ENCODE peak calls at places on chromosomes 13 and 19, in eight cellular contexts. One of them, this sample, is unnamed.

GRCh38 chr13:54980651-54981050 is 1952.0 kb downstream of the OLFM4 start:
- DNase-seq in cardiac muscle cell: no peak
- DNase-seq in bronchial epithelial cell: no peak
- DNase-seq in nephron progenitor cell: no peak
- DNase-seq in neural progenitor cell: no peak
- DNase-seq in MCF 10A: peak; percentile 1
- DNase-seq in dorsolateral prefrontal cortex: no peak
- DNase-seq in fibroblast of mammary gland: no peak
- DNase-seq in this sample: no peak

GRCh38 chr13:51874651-51875050 is 12.9 kb downstream of the CCDC70 start:
- DNase-seq in fibroblast of mammary gland: no peak
- DNase-seq in nephron progenitor cell: no peak
- DNase-seq in dorsolateral prefrontal cortex: peak; percentile 41
- DNase-seq in MCF 10A: no peak
- DNase-seq in bronchial epithelial cell: no peak
- DNase-seq in cardiac muscle cell: no peak
- DNase-seq in neural progenitor cell: peak; percentile 36
- DNase-seq in this sample: no peak

GRCh38 chr19:36547001-36547732 is 19.1 kb upstream of the ZNF260 start:
- DNase-seq in cardiac muscle cell: peak; percentile 14
- DNase-seq in dorsolateral prefrontal cortex: no peak
- DNase-seq in neural progenitor cell: no peak
- DNase-seq in nephron progenitor cell: no peak
- DNase-seq in fibroblast of mammary gland: peak; percentile 25
- DNase-seq in MCF 10A: peak; percentile 20
- DNase-seq in bronchial epithelial cell: peak; percentile 13
- DNase-seq in this sample: no peak

GRCh38 chr19:53915000-53915399 is 5.9 kb downstream of the CACNG7 start:
- DNase-seq in dorsolateral prefrontal cortex: no peak
- DNase-seq in cardiac muscle cell: no peak
- DNase-seq in fibroblast of mammary gland: no peak
- DNase-seq in neural progenitor cell: peak; percentile 20
- DNase-seq in nephron progenitor cell: peak; percentile 41
- DNase-seq in bronchial epithelial cell: no peak
- DNase-seq in MCF 10A: no peak
- DNase-seq in this sample: peak; percentile 44

GRCh38 chr13:73715114-73715909 is 418.9 kb downstream of the KLF12 start:
- DNase-seq in MCF 10A: no peak
- DNase-seq in fibroblast of mammary gland: no peak
- DNase-seq in neural progenitor cell: no peak
- DNase-seq in nephron progenitor cell: no peak
- DNase-seq in bronchial epithelial cell: peak; percentile 68
- DNase-seq in cardiac muscle cell: no peak
- DNase-seq in dorsolateral prefrontal cortex: no peak
- DNase-seq in this sample: no peak

GRCh38 chr13:19606152-19606551 is 27.3 kb upstream of the MPHOSPH8 start:
- DNase-seq in fibroblast of mammary gland: peak; percentile 51
- DNase-seq in bronchial epithelial cell: peak; percentile 78
- DNase-seq in cardiac muscle cell: no peak
- DNase-seq in dorsolateral prefrontal cortex: peak; percentile 48
- DNase-seq in MCF 10A: peak; percentile 30
- DNase-seq in nephron progenitor cell: no peak
- DNase-seq in neural progenitor cell: no peak
- DNase-seq in this sample: no peak

GRCh38 chr13:59681630-59682311 is 482.0 kb downstream of the DIAPH3 start:
- DNase-seq in fibroblast of mammary gland: no peak
- DNase-seq in dorsolateral prefrontal cortex: no peak
- DNase-seq in cardiac muscle cell: no peak
- DNase-seq in neural progenitor cell: no peak
- DNase-seq in bronchial epithelial cell: no peak
- DNase-seq in nephron progenitor cell: no peak
- DNase-seq in MCF 10A: no peak
- DNase-seq in this sample: no peak

GRCh38 chr13:100128373-100128772 is 39.5 kb downstream of the PCCA start:
- DNase-seq in neural progenitor cell: no peak
- DNase-seq in cardiac muscle cell: no peak
- DNase-seq in bronchial epithelial cell: peak; percentile 26
- DNase-seq in fibroblast of mammary gland: peak; percentile 71
- DNase-seq in nephron progenitor cell: peak; percentile 12
- DNase-seq in dorsolateral prefrontal cortex: no peak
- DNase-seq in MCF 10A: no peak
- DNase-seq in this sample: no peak

GRCh38 chr13:20997301-20998061 is 63.9 kb downstream of the LATS2 start:
- DNase-seq in nephron progenitor cell: no peak
- DNase-seq in cardiac muscle cell: peak; percentile 96
- DNase-seq in dorsolateral prefrontal cortex: no peak
- DNase-seq in fibroblast of mammary gland: peak; percentile 94
- DNase-seq in neural progenitor cell: no peak
- DNase-seq in bronchial epithelial cell: no peak
- DNase-seq in MCF 10A: no peak
- DNase-seq in this sample: no peak

GRCh38 chr13:113612626-113613025 is 28.1 kb downstream of the TFDP1 start:
- DNase-seq in neural progenitor cell: no peak
- DNase-seq in bronchial epithelial cell: no peak
- DNase-seq in MCF 10A: no peak
- DNase-seq in fibroblast of mammary gland: no peak
- DNase-seq in dorsolateral prefrontal cortex: no peak
- DNase-seq in nephron progenitor cell: no peak
- DNase-seq in cardiac muscle cell: no peak
- DNase-seq in this sample: no peak

GRCh38 chr13:51201886-51202285 is 20.3 kb upstream of the FAM124A start:
- DNase-seq in fibroblast of mammary gland: no peak
- DNase-seq in bronchial epithelial cell: no peak
- DNase-seq in neural progenitor cell: no peak
- DNase-seq in MCF 10A: no peak
- DNase-seq in dorsolateral prefrontal cortex: no peak
- DNase-seq in nephron progenitor cell: no peak
- DNase-seq in cardiac muscle cell: no peak
- DNase-seq in this sample: no peak

GRCh38 chr13:101307181-101307701 is 109.1 kb downstream of the NALCN start:
- DNase-seq in MCF 10A: no peak
- DNase-seq in bronchial epithelial cell: no peak
- DNase-seq in nephron progenitor cell: no peak
- DNase-seq in dorsolateral prefrontal cortex: no peak
- DNase-seq in neural progenitor cell: no peak
- DNase-seq in fibroblast of mammary gland: peak; percentile 74
- DNase-seq in cardiac muscle cell: peak; percentile 63
- DNase-seq in this sample: no peak

GRCh38 chr19:43799502-43800142 is 2.6 kb downstream of the LYPD5 start:
- DNase-seq in MCF 10A: peak; percentile 35
- DNase-seq in neural progenitor cell: no peak
- DNase-seq in bronchial epithelial cell: peak; percentile 50
- DNase-seq in nephron progenitor cell: no peak
- DNase-seq in fibroblast of mammary gland: no peak
- DNase-seq in cardiac muscle cell: no peak
- DNase-seq in dorsolateral prefrontal cortex: no peak
- DNase-seq in this sample: no peak

GRCh38 chr13:30889196-30889690 is 16.8 kb upstream of the MEDAG start:
- DNase-seq in MCF 10A: no peak
- DNase-seq in cardiac muscle cell: no peak
- DNase-seq in dorsolateral prefrontal cortex: no peak
- DNase-seq in neural progenitor cell: no peak
- DNase-seq in bronchial epithelial cell: no peak
- DNase-seq in nephron progenitor cell: no peak
- DNase-seq in fibroblast of mammary gland: no peak
- DNase-seq in this sample: no peak

GRCh38 chr13:30895773-30896172 is 10.3 kb upstream of the MEDAG start:
- DNase-seq in nephron progenitor cell: no peak
- DNase-seq in neural progenitor cell: peak; percentile 22
- DNase-seq in dorsolateral prefrontal cortex: no peak
- DNase-seq in cardiac muscle cell: peak; percentile 95
- DNase-seq in MCF 10A: peak; percentile 64
- DNase-seq in fibroblast of mammary gland: peak; percentile 86
- DNase-seq in bronchial epithelial cell: peak; percentile 37
- DNase-seq in this sample: no peak

GRCh38 chr13:30898721-30899188 is 7.3 kb upstream of the MEDAG start:
- DNase-seq in bronchial epithelial cell: peak; percentile 69
- DNase-seq in cardiac muscle cell: peak; percentile 93
- DNase-seq in nephron progenitor cell: no peak
- DNase-seq in neural progenitor cell: no peak
- DNase-seq in fibroblast of mammary gland: peak; percentile 99
- DNase-seq in MCF 10A: peak; percentile 48
- DNase-seq in dorsolateral prefrontal cortex: no peak
- DNase-seq in this sample: no peak

GRCh38 chr13:30898070-30898469 is 8.0 kb upstream of the MEDAG start:
- DNase-seq in nephron progenitor cell: no peak
- DNase-seq in MCF 10A: no peak
- DNase-seq in dorsolateral prefrontal cortex: no peak
- DNase-seq in fibroblast of mammary gland: no peak
- DNase-seq in bronchial epithelial cell: no peak
- DNase-seq in neural progenitor cell: no peak
- DNase-seq in cardiac muscle cell: no peak
- DNase-seq in this sample: no peak

GRCh38 chr13:30892966-30893365 is 13.1 kb upstream of the MEDAG start:
- DNase-seq in nephron progenitor cell: peak; percentile 75
- DNase-seq in fibroblast of mammary gland: peak; percentile 72
- DNase-seq in bronchial epithelial cell: no peak
- DNase-seq in cardiac muscle cell: peak; percentile 75
- DNase-seq in neural progenitor cell: peak; percentile 74
- DNase-seq in MCF 10A: peak; percentile 26
- DNase-seq in dorsolateral prefrontal cortex: peak; percentile 69
- DNase-seq in this sample: peak; percentile 73
- TF ChIP-seq CTCF in nephron progenitor cell: peak; percentile 57
- TF ChIP-seq CTCF in fibroblast of mammary gland: peak; percentile 72
- TF ChIP-seq CTCF in bronchial epithelial cell: peak; percentile 51
- TF ChIP-seq CTCF in cardiac muscle cell: peak; percentile 76
- TF ChIP-seq CTCF in neural progenitor cell: peak; percentile 80
- TF ChIP-seq CTCF in MCF 10A: peak; percentile 26
- TF ChIP-seq CTCF in dorsolateral prefrontal cortex: no peak
- TF ChIP-seq CTCF in this sample: peak; percentile 65

GRCh38 chr13:66927562-66927961 is 302.6 kb downstream of the PCDH9 start:
- DNase-seq in fibroblast of mammary gland: no peak
- DNase-seq in cardiac muscle cell: no peak
- DNase-seq in dorsolateral prefrontal cortex: no peak
- DNase-seq in nephron progenitor cell: no peak
- DNase-seq in bronchial epithelial cell: peak; percentile 54
- DNase-seq in MCF 10A: peak; percentile 1
- DNase-seq in neural progenitor cell: peak; percentile 21
- DNase-seq in this sample: no peak

GRCh38 chr13:66926200-66926850 is 303.8 kb downstream of the PCDH9 start:
- DNase-seq in cardiac muscle cell: no peak
- DNase-seq in nephron progenitor cell: no peak
- DNase-seq in dorsolateral prefrontal cortex: no peak
- DNase-seq in neural progenitor cell: peak; percentile 20
- DNase-seq in bronchial epithelial cell: peak; percentile 44
- DNase-seq in MCF 10A: no peak
- DNase-seq in fibroblast of mammary gland: no peak
- DNase-seq in this sample: no peak

GRCh38 chr13:66922444-66922843 is 307.7 kb downstream of the PCDH9 start:
- DNase-seq in cardiac muscle cell: no peak
- DNase-seq in dorsolateral prefrontal cortex: no peak
- DNase-seq in bronchial epithelial cell: no peak
- DNase-seq in fibroblast of mammary gland: no peak
- DNase-seq in MCF 10A: no peak
- DNase-seq in nephron progenitor cell: no peak
- DNase-seq in neural progenitor cell: no peak
- DNase-seq in this sample: no peak

DNA sequence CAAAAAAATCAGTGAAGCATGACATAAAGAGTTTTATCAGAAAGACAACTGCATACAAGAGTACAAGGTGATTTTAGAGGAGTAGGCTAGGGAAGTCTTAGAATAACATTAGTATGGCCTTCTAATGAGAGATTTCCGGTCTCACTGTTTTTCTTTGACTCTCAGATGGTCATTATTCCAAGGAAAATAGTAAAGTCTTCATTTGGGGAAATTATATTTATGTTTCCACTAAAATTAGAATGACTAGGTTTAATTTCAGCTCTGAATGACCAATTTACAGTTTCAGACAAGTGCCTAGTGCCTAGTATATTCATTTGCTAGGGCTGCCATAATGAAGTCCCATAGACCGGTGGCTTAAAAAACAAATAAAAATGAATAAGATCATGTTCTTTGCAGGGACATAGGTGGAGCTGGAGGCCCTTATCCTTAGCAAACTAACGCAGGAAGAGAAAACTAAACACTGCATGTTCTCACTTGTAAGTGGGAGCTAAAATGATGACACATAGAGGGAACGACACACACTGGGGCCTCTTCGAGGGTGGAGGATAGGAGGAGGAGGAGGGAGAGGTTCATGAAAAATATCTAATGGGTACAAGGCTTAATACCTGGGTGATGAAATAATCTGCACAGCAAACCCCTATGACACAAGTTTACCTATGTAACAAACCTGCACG is 303.1 kb downstream of the PCDH9 start:
- DNase-seq in cardiac muscle cell: no peak
- DNase-seq in nephron progenitor cell: no peak
- DNase-seq in bronchial epithelial cell: peak; percentile 97
- DNase-seq in neural progenitor cell: no peak
- DNase-seq in dorsolateral prefrontal cortex: no peak
- DNase-seq in fibroblast of mammary gland: no peak
- DNase-seq in MCF 10A: peak; percentile 65
- DNase-seq in this sample: no peak
- TF ChIP-seq CTCF in cardiac muscle cell: no peak
- TF ChIP-seq CTCF in nephron progenitor cell: no peak
- TF ChIP-seq CTCF in bronchial epithelial cell: peak; percentile 16
- TF ChIP-seq CTCF in neural progenitor cell: no peak
- TF ChIP-seq CTCF in dorsolateral prefrontal cortex: no peak
- TF ChIP-seq CTCF in fibroblast of mammary gland: no peak
- TF ChIP-seq CTCF in MCF 10A: no peak
- TF ChIP-seq CTCF in this sample: no peak

GRCh38 chr19:11673608-11674041 is 65.1 kb downstream of the ZNF823 start:
- DNase-seq in fibroblast of mammary gland: peak; percentile 71
- DNase-seq in bronchial epithelial cell: peak; percentile 37
- DNase-seq in cardiac muscle cell: peak; percentile 83
- DNase-seq in dorsolateral prefrontal cortex: peak; percentile 61
- DNase-seq in neural progenitor cell: peak; percentile 91
- DNase-seq in MCF 10A: no peak
- DNase-seq in nephron progenitor cell: peak; percentile 47
- DNase-seq in this sample: peak; percentile 91
- TF ChIP-seq CTCF in fibroblast of mammary gland: peak; percentile 90
- TF ChIP-seq CTCF in bronchial epithelial cell: peak; percentile 64
- TF ChIP-seq CTCF in cardiac muscle cell: peak; percentile 94
- TF ChIP-seq CTCF in dorsolateral prefrontal cortex: peak; percentile 75
- TF ChIP-seq CTCF in neural progenitor cell: peak; percentile 96
- TF ChIP-seq CTCF in MCF 10A: no peak
- TF ChIP-seq CTCF in nephron progenitor cell: peak; percentile 22
- TF ChIP-seq CTCF in this sample: peak; percentile 72

GRCh38 chr19:31111741-31112140 is 237.5 kb downstream of the TSHZ3 start:
- DNase-seq in neural progenitor cell: no peak
- DNase-seq in MCF 10A: no peak
- DNase-seq in bronchial epithelial cell: no peak
- DNase-seq in dorsolateral prefrontal cortex: no peak
- DNase-seq in nephron progenitor cell: no peak
- DNase-seq in cardiac muscle cell: no peak
- DNase-seq in fibroblast of mammary gland: no peak
- DNase-seq in this sample: no peak

GRCh38 chr19:31112158-31112557 is 237.1 kb downstream of the TSHZ3 start:
- DNase-seq in cardiac muscle cell: no peak
- DNase-seq in nephron progenitor cell: no peak
- DNase-seq in neural progenitor cell: no peak
- DNase-seq in bronchial epithelial cell: no peak
- DNase-seq in fibroblast of mammary gland: no peak
- DNase-seq in MCF 10A: no peak
- DNase-seq in dorsolateral prefrontal cortex: no peak
- DNase-seq in this sample: no peak

GRCh38 chr19:31113250-31113685 is 236.0 kb downstream of the TSHZ3 start:
- DNase-seq in dorsolateral prefrontal cortex: no peak
- DNase-seq in nephron progenitor cell: no peak
- DNase-seq in neural progenitor cell: no peak
- DNase-seq in cardiac muscle cell: no peak
- DNase-seq in bronchial epithelial cell: no peak
- DNase-seq in MCF 10A: no peak
- DNase-seq in fibroblast of mammary gland: no peak
- DNase-seq in this sample: no peak

GRCh38 chr19:31109626-31110025 is 239.6 kb downstream of the TSHZ3 start:
- DNase-seq in neural progenitor cell: no peak
- DNase-seq in bronchial epithelial cell: no peak
- DNase-seq in dorsolateral prefrontal cortex: no peak
- DNase-seq in fibroblast of mammary gland: no peak
- DNase-seq in cardiac muscle cell: no peak
- DNase-seq in nephron progenitor cell: no peak
- DNase-seq in MCF 10A: no peak
- DNase-seq in this sample: no peak

GRCh38 chr19:31110331-31110730 is 238.9 kb downstream of the TSHZ3 start:
- DNase-seq in neural progenitor cell: peak; percentile 61
- DNase-seq in cardiac muscle cell: peak; percentile 69
- DNase-seq in MCF 10A: peak; percentile 23
- DNase-seq in bronchial epithelial cell: peak; percentile 46
- DNase-seq in nephron progenitor cell: peak; percentile 35
- DNase-seq in dorsolateral prefrontal cortex: no peak
- DNase-seq in fibroblast of mammary gland: peak; percentile 68
- DNase-seq in this sample: no peak
- TF ChIP-seq CTCF in neural progenitor cell: peak; percentile 48
- TF ChIP-seq CTCF in cardiac muscle cell: peak; percentile 57
- TF ChIP-seq CTCF in MCF 10A: no peak
- TF ChIP-seq CTCF in bronchial epithelial cell: peak; percentile 78
- TF ChIP-seq CTCF in nephron progenitor cell: peak; percentile 27
- TF ChIP-seq CTCF in dorsolateral prefrontal cortex: no peak
- TF ChIP-seq CTCF in fibroblast of mammary gland: peak; percentile 55
- TF ChIP-seq CTCF in this sample: no peak